ENCODE peak calls at places on chromosomes 4 and X, in six cellular contexts. W, B, J, A, K and Y are unnamed samples.

GRCh38 chr4:35900608-35901243 is 343.6 kb downstream of the ARAP2 start:
- DNase-seq in A (no peak), B (no peak), K (no peak), W (no peak), J (no peak), Y (no peak)

GRCh38 chr4:76943129-76943620 is 6.4 kb upstream of the SEPTIN11 start:
- DNase-seq in B (no peak), K (no peak), A (peak), J (no peak), W (no peak), Y (no peak)

GRCh38 chr4:65018313-65018712 is 609.1 kb upstream of the TECRL start:
- DNase-seq in J (no peak), B (no peak), A (no peak), W (no peak), K (no peak), Y (no peak)

GRCh38 chr4:7766661-7767345 is 172.9 kb downstream of the AFAP1 start:
- DNase-seq in J (no peak), K (no peak), B (no peak), A (no peak), W (no peak), Y (no peak)

GRCh38 chr4:103934178-103934789 is 214.5 kb upstream of the TACR3 start:
- DNase-seq in A (peak), K (no peak), W (peak), J (no peak), B (no peak), Y (no peak)

GRCh38 chr4:145830699-145831098 is 107.9 kb downstream of the ZNF827 start:
- DNase-seq in J (no peak), A (no peak), K (no peak), B (no peak), W (no peak), Y (no peak)

GRCh38 chr4:8202526-8203375 is 3.7 kb downstream of the SH3TC1 start:
- DNase-seq in A (no peak), K (no peak), J (no peak), B (no peak), W (no peak), Y (no peak)

GRCh38 chr4:165635261-165635838 is 237.7 kb upstream of the TLL1 start:
- DNase-seq in B (no peak), A (no peak), J (no peak), W (no peak), K (no peak), Y (no peak)

GRCh38 chrX:129704491-129704890 is 34.3 kb upstream of the XPNPEP2 start:
- DNase-seq in K (no peak), B (no peak), W (no peak), A (no peak), J (no peak), Y (no peak)

GRCh38 chr4:123286903-123287466 is 109.6 kb upstream of the SPRY1 start:
- DNase-seq in K (no peak), B (no peak), A (no peak), W (no peak), J (no peak), Y (no peak)

GRCh38 chr4:7973545-7973981 is 33.9 kb upstream of the AFAP1 start:
- DNase-seq in W (peak), J (no peak), K (no peak), A (peak), B (no peak), Y (no peak)

GRCh38 chr4:87525636-87526035 is 3.5 kb downstream of the SPARCL1 start:
- DNase-seq in W (no peak), B (no peak), J (no peak), K (no peak), A (peak), Y (no peak)

GRCh38 chrX:103453655-103454054 is 65.6 kb downstream of the RAB40A start:
- DNase-seq in J (no peak), K (no peak), W (no peak), B (no peak), A (peak), Y (no peak)

GRCh38 chr4:22019676-22020075 is 71.1 kb upstream of the KCNIP4 start:
- DNase-seq in K (no peak), B (no peak), J (no peak), A (no peak), W (no peak), Y (no peak)

GRCh38 chrX:13339607-13340006 is 19.8 kb upstream of the ATXN3L start:
- DNase-seq in J (no peak), W (no peak), A (no peak), B (no peak), K (no peak), Y (no peak)

GRCh38 chrX:791479-792034 is 161.0 kb downstream of the SHOX start:
- DNase-seq in A (no peak), W (no peak), K (no peak), B (peak), J (no peak), Y (peak)

GRCh38 chr4:187128226-187128625 is 404.6 kb upstream of the FAT1 start:
- DNase-seq in K (peak), A (peak), B (no peak), W (no peak), J (no peak), Y (no peak)

GRCh38 chr4:126794363-126794762 is 838.4 kb upstream of the INTU start:
- DNase-seq in J (no peak), B (no peak), K (no peak), A (peak), W (no peak), Y (no peak)

GRCh38 chr4:169195032-169195431 is 75.7 kb downstream of the SH3RF1 start:
- DNase-seq in B (no peak), W (no peak), A (no peak), J (no peak), K (no peak), Y (no peak)

GRCh38 chrX:4844376-4844775 is 1130.9 kb upstream of the PRKX start:
- DNase-seq in W (no peak), B (no peak), A (no peak), J (no peak), K (no peak), Y (no peak)

GRCh38 chrX:106802063-106802387 is 448 bp upstream of the TBC1D8B start:
- DNase-seq in W (no peak), K (no peak), J (no peak), A (no peak), B (no peak), Y (no peak)

GRCh38 chr4:3291969-3292570 is 751 bp upstream of the RGS12 start:
- DNase-seq in K (peak), W (peak), A (peak), B (no peak), J (peak), Y (no peak)

GRCh38 chr4:3079694-3080123 is 5.2 kb downstream of the HTT start:
- DNase-seq in J (no peak), B (no peak), K (no peak), W (peak), A (no peak), Y (no peak)